ENCODE peak calls at places on chromosomes 6 and 20, in nine cellular contexts. U, Y, T, M, W, I, B, N and Z are unnamed samples.

GRCh38 chr6:21997414-21998037 is 299.3 kb downstream of the PRL start:
- DNase-seq in U (no peak), Y (no peak), T (no peak), M (no peak), W (no peak), I (no peak), B (no peak), N (no peak), Z (no peak)

GRCh38 chr6:3838992-3839867 is 9.9 kb upstream of the FAM50B start:
- DNase-seq in U (no peak), Y (no peak), T (no peak), M (no peak), W (no peak), I (no peak), B (no peak), N (no peak), Z (no peak)

GRCh38 chr6:160293844-160294243 is 35.2 kb upstream of the SLC22A2 start:
- DNase-seq in U (no peak), Y (no peak), T (no peak), M (no peak), W (no peak), I (no peak), B (no peak), N (no peak), Z (no peak)

GRCh38 chr6:36126553-36127458 is 3.5 kb upstream of the MAPK13 start:
- DNase-seq in U (no peak), Y (no peak), T (no peak), M (no peak), W (no peak), I (no peak), B (no peak), N (no peak), Z (no peak)

GRCh38 chr6:168190646-168191443 is 111.8 kb upstream of the FRMD1 start:
- DNase-seq in U (no peak), Y (no peak), T (no peak), M (no peak), W (no peak), I (no peak), B (no peak), N (no peak), Z (no peak)

GRCh38 chr6:42417641-42418112 is 34.0 kb downstream of the TRERF1 start:
- DNase-seq in U (no peak), Y (no peak), T (no peak), M (no peak), W (no peak), I (no peak), B (no peak), N (no peak), Z (no peak)

GRCh38 chr6:41560440-41561192 is 14.4 kb downstream of the FOXP4 start:
- DNase-seq in U (no peak), Y (peak; percentile 88), T (no peak), M (peak; percentile 68), W (peak; percentile 70), I (peak; percentile 63), B (no peak), N (peak; percentile 40), Z (no peak)

GRCh38 chr20:761418-762381 is 6.6 kb downstream of the SLC52A3 start:
- DNase-seq in U (no peak), Y (no peak), T (no peak), M (no peak), W (no peak), I (no peak), B (no peak), N (no peak), Z (no peak)

GRCh38 chr6:166966268-166966667 is 9.9 kb upstream of the RNASET2 start:
- DNase-seq in U (no peak), Y (no peak), T (no peak), M (no peak), W (no peak), I (no peak), B (no peak), N (no peak), Z (no peak)

GRCh38 chr20:58102252-58102651 is 126.2 kb downstream of the ANKRD60 start:
- DNase-seq in U (peak; percentile 69), Y (no peak), T (no peak), M (peak; percentile 92), W (no peak), I (no peak), B (peak; percentile 97), N (no peak), Z (no peak)

GRCh38 chr6:106886444-106886843 is 88.1 kb downstream of the CD24 start:
- DNase-seq in U (no peak), Y (no peak), T (no peak), M (no peak), W (no peak), I (no peak), B (no peak), N (no peak), Z (no peak)

GRCh38 chr6:87155920-87156600 is 695 bp downstream of the ZNF292 start:
- DNase-seq in U (no peak), Y (peak; percentile 85), T (no peak), M (peak; percentile 35), W (peak; percentile 42), I (no peak), B (peak; percentile 13), N (no peak), Z (no peak)

GRCh38 chr6:143592335-143592734 is 80.8 kb upstream of the FUCA2 start:
- DNase-seq in U (no peak), Y (no peak), T (no peak), M (no peak), W (no peak), I (no peak), B (peak; percentile 15), N (no peak), Z (no peak)

GRCh38 chr6:72757926-72758325 is 136.1 kb downstream of the KCNQ5 start:
- DNase-seq in U (no peak), Y (no peak), T (no peak), M (no peak), W (no peak), I (no peak), B (no peak), N (no peak), Z (no peak)

GRCh38 chr6:113364781-113365545 is 492.2 kb upstream of the MARCKS start:
- DNase-seq in U (no peak), Y (no peak), T (no peak), M (no peak), W (no peak), I (no peak), B (no peak), N (no peak), Z (no peak)

GRCh38 chr6:50929323-50929722 is 110.7 kb downstream of the TFAP2B start:
- DNase-seq in U (no peak), Y (no peak), T (no peak), M (no peak), W (no peak), I (no peak), B (no peak), N (no peak), Z (no peak)

GRCh38 chr6:152225231-152225934 is 411.8 kb downstream of the SYNE1 start:
- DNase-seq in U (no peak), Y (no peak), T (peak; percentile 24), M (no peak), W (no peak), I (no peak), B (no peak), N (no peak), Z (no peak)

GRCh38 chr20:49583669-49584417 is 15.9 kb upstream of the PTGIS start:
- DNase-seq in U (peak; percentile 99), Y (no peak), T (peak; percentile 77), M (peak; percentile 87), W (no peak), I (no peak), B (no peak), N (no peak), Z (no peak)

GRCh38 chr20:62366370-62367135 is 559 bp downstream of the LAMA5 start:
- DNase-seq in U (peak; percentile 64), Y (peak; percentile 88), T (no peak), M (no peak), W (no peak), I (no peak), B (peak; percentile 85), N (no peak), Z (peak; percentile 37)